ENCODE peak calls at places on chromosomes 1 and 21, in five cellular contexts. A, C, N, F and U are unnamed samples.

GRCh38 chr1:10272274-10272673 is 61.9 kb downstream of the KIF1B start:
- DNase-seq in A (no peak), C (no peak), N (no peak), F (no peak), U (no peak)

GRCh38 chr1:190376067-190376466 is 101.6 kb downstream of the BRINP3 start:
- DNase-seq in A (no peak), C (no peak), N (no peak), F (no peak), U (no peak)

GRCh38 chr1:100642826-100643225 is 76.7 kb upstream of the VCAM1 start:
- DNase-seq in A (no peak), C (no peak), N (no peak), F (no peak), U (no peak)

GRCh38 chr21:45318556-45319341 is 31.1 kb upstream of the POFUT2 start:
- DNase-seq in A (no peak), C (no peak), N (no peak), F (no peak), U (no peak)

GRCh38 chr1:161439280-161440232 is 65.7 kb upstream of the FCGR2A start:
- DNase-seq in A (no peak), C (no peak), N (peak), F (no peak), U (no peak)

GRCh38 chr1:117143172-117143571 is 21.6 kb upstream of the TRIM45 start:
- DNase-seq in A (no peak), C (no peak), N (no peak), F (no peak), U (no peak)

GRCh38 chr1:2986549-2987305 is 34.5 kb upstream of the ACTRT2 start:
- DNase-seq in A (no peak), C (no peak), N (no peak), F (no peak), U (no peak)

GRCh38 chr1:201307239-201307638 is 23.9 kb downstream of the PKP1 start:
- DNase-seq in A (no peak), C (no peak), N (no peak), F (no peak), U (no peak)

GRCh38 chr1:33986389-33987095 is 122.7 kb downstream of the HMGB4 start:
- DNase-seq in A (no peak), C (no peak), N (no peak), F (peak), U (peak)

GRCh38 chr1:62687903-62688686 is at the start of gene DOCK7:
- DNase-seq in A (no peak), C (peak), N (peak), F (no peak), U (no peak)

GRCh38 chr21:31557421-31557955 is 102.0 kb upstream of the SOD1 start:
- DNase-seq in A (no peak), C (peak), N (peak), F (no peak), U (no peak)

GRCh38 chr1:218315638-218316037 is 29.5 kb upstream of the TGFB2 start:
- DNase-seq in A (no peak), C (no peak), N (no peak), F (no peak), U (no peak)

GRCh38 chr1:42456754-42457089 is 379 bp downstream of the PPCS start:
- DNase-seq in A (peak), C (peak), N (peak), F (peak), U (peak)

GRCh38 chr1:209172286-209172685 is 411.2 kb upstream of the CAMK1G start:
- DNase-seq in A (no peak), C (no peak), N (no peak), F (no peak), U (no peak)

GRCh38 chr1:168688679-168689657 is 40.0 kb downstream of the DPT start:
- DNase-seq in A (no peak), C (no peak), N (no peak), F (no peak), U (no peak)

GRCh38 chr1:16018749-16019515 is 1.1 kb upstream of the HSPB7 start:
- DNase-seq in A (no peak), C (no peak), N (no peak), F (no peak), U (no peak)